ENCODE peak calls at places on chromosomes 2 and 18, in seven cellular contexts. V is K562, Q is thyroid gland, U is left ventricle myocardium inferior, F is lower lobe of right lung, R is hepatocyte, X is substantia nigra. C is an unnamed sample.

GRCh38 chr2:215942194-215942593 is 71.2 kb downstream of the MREG start:
- DNase-seq in R (no peak), V (no peak), X (no peak), Q (no peak), U (no peak), F (no peak), C (no peak)

GRCh38 chr18:61556316-61556715 is 223.1 kb downstream of the CDH20 start:
- DNase-seq in U (no peak), X (no peak), V (no peak), F (no peak), Q (no peak), R (no peak), C (no peak)

GRCh38 chr2:7745369-7745768 is 828.2 kb downstream of the RNF144A start:
- DNase-seq in Q (no peak), R (no peak), V (no peak), X (no peak), F (no peak), U (no peak), C (no peak)

GRCh38 chr2:85234879-85235278 is 92.9 kb downstream of the TGOLN2 start:
- DNase-seq in V (no peak), F (no peak), X (no peak), Q (peak; percentile 69), R (no peak), U (no peak), C (no peak)

GRCh38 chr2:185942855-185943254 is 204.3 kb downstream of the FSIP2 start:
- DNase-seq in X (no peak), R (no peak), U (no peak), Q (no peak), F (no peak), V (no peak), C (no peak)

GRCh38 chr2:152336854-152337510 is 2.0 kb downstream of the FMNL2 start:
- DNase-seq in R (peak; percentile 40), V (no peak), F (no peak), X (peak; percentile 6), Q (peak; percentile 56), U (no peak), C (peak; percentile 44)

GRCh38 chr2:174014021-174014698 is 49.0 kb upstream of the SP3 start:
- DNase-seq in R (no peak), V (no peak), X (no peak), U (no peak), F (no peak), Q (no peak), C (no peak)

GRCh38 chr18:32095156-32095555 is 3.5 kb downstream of the RNF138 start:
- DNase-seq in F (no peak), X (no peak), U (no peak), R (no peak), Q (no peak), V (no peak), C (no peak)

GRCh38 chr2:10520154-10520553 is 72.0 kb upstream of the ODC1 start:
- DNase-seq in U (no peak), X (no peak), F (no peak), Q (no peak), R (no peak), V (no peak), C (no peak)

GRCh38 chr18:23573948-23574431 is 12.3 kb downstream of the NPC1 start:
- DNase-seq in X (no peak), Q (no peak), U (no peak), R (peak; percentile 55), V (no peak), F (peak; percentile 60), C (no peak)

GRCh38 chr2:48483916-48484315 is 46.0 kb upstream of the STON1 start:
- DNase-seq in V (no peak), X (no peak), F (no peak), R (peak; percentile 16), Q (no peak), U (no peak), C (peak; percentile 46)

GRCh38 chr2:145190031-145190703 is 670.2 kb upstream of the ZEB2 start:
- DNase-seq in V (no peak), X (no peak), F (no peak), Q (no peak), R (no peak), U (no peak), C (peak; percentile 76)

GRCh38 chr18:76275913-76276312 is 219.1 kb downstream of the ZNF516 start:
- DNase-seq in F (no peak), R (no peak), X (no peak), V (no peak), Q (no peak), U (no peak), C (no peak)

GRCh38 chr2:206031162-206031784 is 54.7 kb downstream of the INO80D start:
- DNase-seq in F (no peak), R (no peak), U (no peak), V (no peak), Q (no peak), X (no peak), C (no peak)

GRCh38 chr2:7427293-7428060 is 510.3 kb downstream of the RNF144A start:
- DNase-seq in Q (peak; percentile 4), U (no peak), X (no peak), V (peak; percentile 55), F (no peak), R (peak; percentile 77), C (peak; percentile 85)

GRCh38 chr2:119753041-119753929 is 6.4 kb upstream of the PTPN4 start:
- DNase-seq in R (peak; percentile 63), U (no peak), Q (no peak), V (no peak), F (no peak), X (no peak), C (peak; percentile 75)

GRCh38 chr2:30216157-30216556 is 15.2 kb upstream of the LBH start:
- DNase-seq in V (no peak), X (no peak), R (no peak), U (no peak), F (no peak), Q (no peak), C (no peak)

GRCh38 chr2:3189076-3189591 is 188.5 kb downstream of the EIPR1 start:
- DNase-seq in R (no peak), X (no peak), F (peak; percentile 29), U (no peak), V (no peak), Q (no peak), C (no peak)

GRCh38 chr2:102258386-102259074 is 52.8 kb upstream of the IL1RL1 start:
- DNase-seq in X (no peak), U (no peak), F (no peak), V (no peak), Q (no peak), R (peak; percentile 32), C (no peak)

DNA sequence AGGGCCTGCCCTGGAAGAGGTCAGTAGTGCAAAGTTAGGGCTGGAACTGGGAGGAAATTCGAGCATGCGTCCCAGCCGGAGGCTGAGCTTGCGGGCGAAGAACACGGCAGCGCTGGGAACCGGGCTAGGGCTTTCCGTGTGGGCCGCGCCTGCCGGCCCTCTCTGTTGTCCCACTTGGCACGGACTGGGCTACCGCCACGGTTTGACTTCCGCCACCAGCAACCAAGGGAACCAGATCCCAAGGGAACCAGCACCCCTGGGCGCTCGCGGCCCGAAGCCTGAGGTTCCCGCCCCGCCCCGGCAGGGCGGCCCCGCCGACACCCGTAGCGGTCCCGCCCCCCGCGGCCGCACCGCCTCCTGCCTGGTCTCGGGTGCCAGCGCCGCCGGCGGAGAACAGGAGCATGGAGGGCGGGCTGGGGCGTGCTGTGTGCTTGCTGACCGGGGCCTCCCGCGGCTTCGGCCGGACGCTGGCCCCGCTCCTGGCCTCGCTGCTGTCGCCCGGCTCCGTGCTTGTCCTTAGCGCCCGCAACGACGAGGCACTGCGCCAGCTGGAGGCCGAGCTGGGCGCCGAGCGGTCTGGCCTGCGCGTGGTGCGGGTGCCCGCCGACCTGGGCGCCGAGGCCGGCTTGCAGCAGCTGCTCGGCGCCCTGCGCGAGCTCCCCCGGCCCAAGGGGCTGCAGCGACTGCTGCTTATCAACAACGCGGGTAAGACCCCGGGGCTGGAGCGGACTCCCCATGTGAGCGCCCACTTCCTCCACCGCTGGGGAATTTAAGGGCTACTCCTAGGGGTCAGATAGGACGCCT is at the start of gene SPR:
- DNase-seq in U (peak; percentile 85), R (peak; percentile 87), Q (peak; percentile 84), V (peak; percentile 89), X (peak; percentile 55), F (peak; percentile 88), C (peak; percentile 69)
- H3K27ac ChIP-seq in U (peak within 1 kb of the TSS; percentile 93), R (peak within 1 kb of the TSS; percentile 77), Q (peak within 1 kb of the TSS; percentile 94), V (peak within 1 kb of the TSS; percentile 62), X (peak within 1 kb of the TSS; percentile 77), F (peak within 1 kb of the TSS; percentile 81), C (peak within 1 kb of the TSS; percentile 71)

GRCh38 chr2:64987963-64988419 is 1.2 kb upstream of the SLC1A4 start:
- DNase-seq in Q (no peak), V (no peak), X (no peak), U (no peak), F (no peak), R (no peak), C (peak; percentile 90)

GRCh38 chr2:64989126-64989981 is at the start of gene SLC1A4:
- DNase-seq in Q (peak; percentile 87), V (peak; percentile 96), F (peak; percentile 91), U (peak; percentile 91), X (peak; percentile 86), R (peak; percentile 91), C (peak; percentile 95)

GRCh38 chr2:64985457-64985856 is 3.7 kb upstream of the SLC1A4 start:
- DNase-seq in U (peak; percentile 20), X (no peak), R (no peak), F (no peak), Q (no peak), V (no peak), C (no peak)

GRCh38 chr2:64988420-64989125 is 626 bp upstream of the SLC1A4 start:
- DNase-seq in R (peak; percentile 88), V (peak; percentile 90), U (peak; percentile 53), Q (peak; percentile 36), X (peak; percentile 86), F (peak; percentile 65), C (peak; percentile 92)

GRCh38 chr2:64987001-64987962 is 1.9 kb upstream of the SLC1A4 start:
- DNase-seq in U (no peak), Q (no peak), X (no peak), R (no peak), V (no peak), F (no peak), C (peak; percentile 84)
- H3K27ac ChIP-seq in U (peak overlapping the region; percentile 92), Q (no peak overlapping the region), X (no peak overlapping the region), R (peak overlapping the region; percentile 98), V (no peak overlapping the region), F (no peak overlapping the region), C (peak overlapping the region; percentile 49)

DNA sequence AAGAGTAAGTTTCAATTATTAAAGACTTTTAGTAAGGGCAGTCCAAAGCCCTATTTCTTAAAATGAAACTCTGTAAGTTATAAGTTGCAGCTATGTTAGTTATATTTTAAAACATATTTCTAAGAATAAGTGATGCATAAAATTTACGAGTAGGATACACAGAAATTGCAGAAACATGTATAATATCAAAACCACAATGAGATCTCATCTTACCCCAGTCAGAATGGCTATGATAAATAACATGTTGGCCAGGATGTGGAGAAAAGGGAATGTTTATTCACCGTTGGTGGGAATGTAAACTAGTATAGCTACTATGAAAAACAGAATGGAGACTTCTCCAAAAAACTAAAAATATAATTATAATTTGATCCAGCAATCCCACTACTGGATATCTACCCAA is 201.2 kb downstream of the CBLN2 start:
- DNase-seq in R (no peak), U (no peak), X (no peak), Q (no peak), V (no peak), F (no peak), C (no peak)
- H3K27ac ChIP-seq in R (no peak overlapping the region), U (no peak overlapping the region), X (no peak overlapping the region), Q (no peak overlapping the region), V (no peak overlapping the region), F (no peak overlapping the region), C (no peak overlapping the region)

DNA sequence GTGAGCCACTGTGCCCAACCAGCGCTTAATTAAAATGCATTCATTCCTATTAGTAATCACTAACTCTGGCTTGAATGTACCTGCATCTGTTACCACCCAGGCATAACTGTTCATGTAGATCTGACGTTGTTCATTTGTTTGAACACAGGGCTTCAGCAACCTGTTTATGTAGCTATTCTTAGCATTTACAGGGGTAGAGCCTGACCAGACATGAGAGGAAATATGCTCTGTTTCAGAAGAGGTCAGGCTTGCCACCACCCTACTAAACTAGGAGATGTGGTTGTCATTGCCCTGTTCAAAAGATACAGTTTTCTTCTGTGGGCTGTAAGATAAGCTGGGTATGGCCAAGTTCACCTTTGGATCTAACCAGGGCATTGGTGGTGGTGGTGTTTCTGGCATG is 8.8 kb downstream of the MGAT5 start:
- DNase-seq in F (no peak), Q (no peak), U (no peak), R (no peak), V (no peak), X (no peak), C (no peak)
- H3K27ac ChIP-seq in F (no peak overlapping the region), Q (no peak overlapping the region), U (peak overlapping the region; percentile 85), R (no peak overlapping the region), V (no peak overlapping the region), X (no peak overlapping the region), C (no peak overlapping the region)

C was measured in A673.